ENCODE peak calls at places on chromosome 1, in seven cellular contexts. One of them, this sample, is unnamed.

GRCh38 chr1:152442765-152443164 is 28.7 kb upstream of the CRNN start:
- DNase-seq in K562: no peak
- DNase-seq in HCT116: no peak
- DNase-seq in GM12878: no peak
- DNase-seq in HepG2: no peak
- DNase-seq in H1: no peak
- DNase-seq in SK-N-SH: no peak
- DNase-seq in this sample: peak; percentile 33

GRCh38 chr1:19436716-19437476 is 48.4 kb downstream of the CAPZB start:
- DNase-seq in K562: no peak
- DNase-seq in HCT116: no peak
- DNase-seq in GM12878: no peak
- DNase-seq in HepG2: peak; percentile 95
- DNase-seq in H1: no peak
- DNase-seq in SK-N-SH: no peak
- DNase-seq in this sample: peak; percentile 84

GRCh38 chr1:174871886-174872285 is 127.9 kb upstream of the CACYBP start:
- DNase-seq in K562: no peak
- DNase-seq in HCT116: no peak
- DNase-seq in GM12878: no peak
- DNase-seq in HepG2: no peak
- DNase-seq in H1: no peak
- DNase-seq in SK-N-SH: no peak
- DNase-seq in this sample: no peak

GRCh38 chr1:201527879-201528278 is 11.0 kb upstream of the NAV1 start:
- DNase-seq in K562: no peak
- DNase-seq in HCT116: no peak
- DNase-seq in GM12878: no peak
- DNase-seq in HepG2: no peak
- DNase-seq in H1: no peak
- DNase-seq in SK-N-SH: no peak
- DNase-seq in this sample: no peak

GRCh38 chr1:92503926-92504750 is 17.4 kb upstream of the GFI1 start:
- DNase-seq in K562: no peak
- DNase-seq in HCT116: no peak
- DNase-seq in GM12878: no peak
- DNase-seq in HepG2: no peak
- DNase-seq in H1: no peak
- DNase-seq in SK-N-SH: no peak
- DNase-seq in this sample: no peak

GRCh38 chr1:160070243-160071163 is 543 bp upstream of the KCNJ10 start:
- DNase-seq in K562: peak; percentile 80
- DNase-seq in HCT116: no peak
- DNase-seq in GM12878: no peak
- DNase-seq in HepG2: peak; percentile 81
- DNase-seq in H1: no peak
- DNase-seq in SK-N-SH: peak; percentile 97
- DNase-seq in this sample: peak; percentile 74

GRCh38 chr1:64240209-64240608 is 36.8 kb downstream of the UBE2U start:
- DNase-seq in K562: no peak
- DNase-seq in HCT116: no peak
- DNase-seq in GM12878: no peak
- DNase-seq in HepG2: no peak
- DNase-seq in H1: no peak
- DNase-seq in SK-N-SH: no peak
- DNase-seq in this sample: no peak

GRCh38 chr1:30611741-30612309 is 111.6 kb downstream of the MATN1 start:
- DNase-seq in K562: no peak
- DNase-seq in HCT116: no peak
- DNase-seq in GM12878: no peak
- DNase-seq in HepG2: no peak
- DNase-seq in H1: no peak
- DNase-seq in SK-N-SH: no peak
- DNase-seq in this sample: no peak

GRCh38 chr1:246503341-246503740 is 3.7 kb downstream of the SMYD3 start:
- DNase-seq in K562: no peak
- DNase-seq in HCT116: no peak
- DNase-seq in GM12878: no peak
- DNase-seq in HepG2: no peak
- DNase-seq in H1: no peak
- DNase-seq in SK-N-SH: no peak
- DNase-seq in this sample: no peak

GRCh38 chr1:231776006-231776707 is 149.6 kb downstream of the DISC1 start:
- DNase-seq in K562: no peak
- DNase-seq in HCT116: no peak
- DNase-seq in GM12878: no peak
- DNase-seq in HepG2: no peak
- DNase-seq in H1: no peak
- DNase-seq in SK-N-SH: no peak
- DNase-seq in this sample: no peak

GRCh38 chr1:74053407-74053806 is 144.6 kb downstream of the LRRIQ3 start:
- DNase-seq in K562: no peak
- DNase-seq in HCT116: no peak
- DNase-seq in GM12878: no peak
- DNase-seq in HepG2: no peak
- DNase-seq in H1: no peak
- DNase-seq in SK-N-SH: no peak
- DNase-seq in this sample: no peak

GRCh38 chr1:232978091-232978634 is 27.8 kb downstream of the NTPCR start:
- DNase-seq in K562: no peak
- DNase-seq in HCT116: no peak
- DNase-seq in GM12878: no peak
- DNase-seq in HepG2: no peak
- DNase-seq in H1: no peak
- DNase-seq in SK-N-SH: peak; percentile 74
- DNase-seq in this sample: peak; percentile 57

GRCh38 chr1:112026501-112026900 is 37.0 kb upstream of the KCND3 start:
- DNase-seq in K562: no peak
- DNase-seq in HCT116: no peak
- DNase-seq in GM12878: no peak
- DNase-seq in HepG2: no peak
- DNase-seq in H1: no peak
- DNase-seq in SK-N-SH: no peak
- DNase-seq in this sample: no peak

GRCh38 chr1:85320371-85321131 is 44.1 kb upstream of the BCL10 start:
- DNase-seq in K562: no peak
- DNase-seq in HCT116: no peak
- DNase-seq in GM12878: no peak
- DNase-seq in HepG2: no peak
- DNase-seq in H1: no peak
- DNase-seq in SK-N-SH: no peak
- DNase-seq in this sample: peak; percentile 81

GRCh38 chr1:25210728-25211127 is 21.6 kb downstream of the SYF2 start:
- DNase-seq in K562: no peak
- DNase-seq in HCT116: no peak
- DNase-seq in GM12878: no peak
- DNase-seq in HepG2: no peak
- DNase-seq in H1: no peak
- DNase-seq in SK-N-SH: no peak
- DNase-seq in this sample: no peak

GRCh38 chr1:119372493-119373086 is 4.0 kb downstream of the HAO2 start:
- DNase-seq in K562: peak; percentile 47
- DNase-seq in HCT116: peak; percentile 49
- DNase-seq in GM12878: no peak
- DNase-seq in HepG2: peak; percentile 70
- DNase-seq in H1: no peak
- DNase-seq in SK-N-SH: no peak
- DNase-seq in this sample: no peak

GRCh38 chr1:193260056-193260750 is 73.8 kb upstream of the B3GALT2 start:
- DNase-seq in K562: no peak
- DNase-seq in HCT116: no peak
- DNase-seq in GM12878: no peak
- DNase-seq in HepG2: no peak
- DNase-seq in H1: no peak
- DNase-seq in SK-N-SH: no peak
- DNase-seq in this sample: no peak

GRCh38 chr1:206609229-206609991 is 2.9 kb downstream of the EIF2D start:
- DNase-seq in K562: no peak
- DNase-seq in HCT116: no peak
- DNase-seq in GM12878: peak; percentile 71
- DNase-seq in HepG2: no peak
- DNase-seq in H1: no peak
- DNase-seq in SK-N-SH: no peak
- DNase-seq in this sample: peak; percentile 84

GRCh38 chr1:45015683-45016082 is 3.6 kb downstream of the UROD start:
- DNase-seq in K562: peak; percentile 2
- DNase-seq in HCT116: no peak
- DNase-seq in GM12878: no peak
- DNase-seq in HepG2: no peak
- DNase-seq in H1: no peak
- DNase-seq in SK-N-SH: no peak
- DNase-seq in this sample: no peak

GRCh38 chr1:53728196-53728595 is 10.8 kb downstream of the GLIS1 start:
- DNase-seq in K562: no peak
- DNase-seq in HCT116: no peak
- DNase-seq in GM12878: no peak
- DNase-seq in HepG2: no peak
- DNase-seq in H1: no peak
- DNase-seq in SK-N-SH: no peak
- DNase-seq in this sample: no peak

GRCh38 chr1:8004803-8005573 is 21.1 kb downstream of the ERRFI1 start:
- DNase-seq in K562: peak; percentile 84
- DNase-seq in HCT116: no peak
- DNase-seq in GM12878: no peak
- DNase-seq in HepG2: peak; percentile 89
- DNase-seq in H1: no peak
- DNase-seq in SK-N-SH: peak; percentile 48
- DNase-seq in this sample: peak; percentile 71

GRCh38 chr1:233516732-233517131 is 97.2 kb upstream of the KCNK1 start:
- DNase-seq in K562: no peak
- DNase-seq in HCT116: no peak
- DNase-seq in GM12878: no peak
- DNase-seq in HepG2: no peak
- DNase-seq in H1: no peak
- DNase-seq in SK-N-SH: no peak
- DNase-seq in this sample: no peak

GRCh38 chr1:8789314-8790214 is 27.9 kb downstream of the RERE start:
- DNase-seq in K562: peak; percentile 92
- DNase-seq in HCT116: no peak
- DNase-seq in GM12878: no peak
- DNase-seq in HepG2: no peak
- DNase-seq in H1: peak; percentile 36
- DNase-seq in SK-N-SH: no peak
- DNase-seq in this sample: no peak

DNA sequence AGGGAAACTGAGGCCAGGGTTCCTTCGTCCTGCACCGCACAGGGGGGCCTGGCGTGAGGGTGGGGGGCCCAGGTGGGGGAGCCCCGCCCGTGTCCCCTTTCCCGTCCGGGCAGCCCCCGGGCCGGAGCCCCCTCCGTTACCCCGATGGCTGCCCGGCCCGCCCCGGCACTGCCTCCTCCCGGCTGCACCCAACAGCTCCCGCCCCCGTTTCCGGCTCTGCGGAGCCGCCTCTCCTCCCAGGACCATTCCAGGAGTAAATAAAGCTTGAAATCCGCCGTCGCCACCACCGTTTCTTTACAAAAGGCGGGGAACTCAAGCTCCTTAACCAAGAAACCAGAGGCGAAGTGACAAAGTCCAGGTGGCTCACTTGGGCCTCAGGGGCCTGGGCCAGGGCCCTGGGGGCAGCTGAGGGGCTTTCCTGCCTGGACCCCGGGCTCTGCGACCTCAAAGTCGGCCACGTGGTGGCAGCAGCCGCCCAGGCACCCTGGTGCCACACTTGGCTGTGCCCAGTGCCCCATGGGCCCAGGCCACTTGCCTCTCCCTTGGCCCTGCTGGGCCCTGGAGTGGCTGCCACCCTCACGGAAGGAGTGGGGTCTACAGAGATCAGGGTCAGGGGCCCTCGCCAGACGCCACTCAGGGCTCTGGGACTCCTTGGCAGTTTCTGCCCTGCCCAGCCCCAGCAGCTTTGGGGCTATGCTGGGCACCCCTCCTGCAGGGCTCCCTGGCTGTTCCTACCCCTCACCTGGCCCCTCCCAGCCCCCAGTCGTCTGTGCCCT is 514 bp upstream of the FAAP20 start:
- DNase-seq in K562: peak; percentile 92
- DNase-seq in HCT116: peak; percentile 67
- DNase-seq in GM12878: peak; percentile 43
- DNase-seq in HepG2: peak; percentile 84
- DNase-seq in H1: peak; percentile 65
- DNase-seq in SK-N-SH: peak; percentile 96
- DNase-seq in this sample: peak; percentile 86
- TF ChIP-seq MAX in K562: peak; percentile 82
- TF ChIP-seq MAX in HCT116: no peak
- TF ChIP-seq MAX in GM12878: no peak
- TF ChIP-seq MAX in HepG2: peak; percentile 71
- TF ChIP-seq MAX in H1: peak; percentile 63
- TF ChIP-seq MAX in SK-N-SH: no peak
- TF ChIP-seq MAX in this sample: peak; percentile 80

GRCh38 chr1:147273409-147274307 is 31.2 kb downstream of the CHD1L start:
- DNase-seq in K562: peak; percentile 72
- DNase-seq in HCT116: peak; percentile 29
- DNase-seq in GM12878: peak; percentile 9
- DNase-seq in HepG2: peak; percentile 56
- DNase-seq in H1: no peak
- DNase-seq in SK-N-SH: peak; percentile 54
- DNase-seq in this sample: peak; percentile 77
- H3K36me3 ChIP-seq in K562: peaks cover 94% of the 10 kb centered on the region
- H3K36me3 ChIP-seq in HCT116: peaks cover 55% of the 10 kb centered on the region
- H3K36me3 ChIP-seq in GM12878: peaks cover 36% of the 10 kb centered on the region
- H3K36me3 ChIP-seq in HepG2: peaks cover 24% of the 10 kb centered on the region
- H3K36me3 ChIP-seq in H1: peaks cover 62% of the 10 kb centered on the region
- H3K36me3 ChIP-seq in SK-N-SH: peaks cover 41% of the 10 kb centered on the region
- H3K36me3 ChIP-seq in this sample: peaks cover 10% of the 10 kb centered on the region

GRCh38 chr1:1892763-1893120 is 1.9 kb upstream of the GNB1 start:
- DNase-seq in K562: no peak
- DNase-seq in HCT116: no peak
- DNase-seq in GM12878: no peak
- DNase-seq in HepG2: no peak
- DNase-seq in H1: no peak
- DNase-seq in SK-N-SH: no peak
- DNase-seq in this sample: no peak
- TF ChIP-seq MAX in K562: no peak
- TF ChIP-seq MAX in HCT116: no peak
- TF ChIP-seq MAX in GM12878: no peak
- TF ChIP-seq MAX in HepG2: no peak
- TF ChIP-seq MAX in H1: no peak
- TF ChIP-seq MAX in SK-N-SH: no peak
- TF ChIP-seq MAX in this sample: no peak

DNA sequence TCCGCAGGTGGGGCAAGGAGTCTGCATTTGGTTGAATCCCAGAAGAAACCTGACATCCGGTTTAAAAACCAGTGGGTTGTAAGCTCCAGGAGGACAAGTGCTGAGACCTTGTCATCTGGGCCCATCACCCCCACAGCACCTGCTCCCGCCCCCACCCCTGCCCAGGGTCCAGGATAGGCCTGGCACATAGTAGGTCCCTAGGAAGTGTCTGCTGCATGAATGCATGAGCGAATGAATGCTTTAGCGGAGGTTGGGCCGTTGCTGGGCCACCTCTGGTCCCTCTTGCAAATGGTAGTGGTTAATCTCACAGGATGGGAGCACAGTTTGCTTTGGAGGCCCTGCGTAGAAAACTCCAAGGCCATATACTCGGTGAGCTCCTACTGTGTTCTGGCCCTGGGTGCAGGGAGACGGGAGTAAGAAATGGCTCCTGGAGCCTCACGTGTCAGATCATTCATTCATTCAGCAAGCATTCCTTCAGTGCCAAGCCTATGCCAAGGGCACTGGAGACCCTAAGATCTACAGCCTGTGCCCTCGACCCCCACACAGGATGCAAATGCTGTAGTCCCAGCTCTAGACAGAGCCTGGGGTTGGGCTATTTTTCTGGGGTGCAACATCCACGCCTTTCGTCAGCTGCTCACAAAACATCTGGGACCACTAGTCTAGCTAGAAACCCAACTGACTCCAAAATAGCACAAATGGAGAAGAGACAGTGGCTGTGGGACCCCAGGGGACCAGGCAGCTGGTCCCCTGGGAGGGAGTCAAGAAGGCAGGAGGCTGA is 28.9 kb downstream of the EPHA2 start:
- DNase-seq in K562: no peak
- DNase-seq in HCT116: no peak
- DNase-seq in GM12878: no peak
- DNase-seq in HepG2: no peak
- DNase-seq in H1: no peak
- DNase-seq in SK-N-SH: no peak
- DNase-seq in this sample: no peak
- H3K36me3 ChIP-seq in K562: no peaks in the 10 kb centered on the region
- H3K36me3 ChIP-seq in HCT116: peaks cover 78% of the 10 kb centered on the region
- H3K36me3 ChIP-seq in GM12878: no peaks in the 10 kb centered on the region
- H3K36me3 ChIP-seq in HepG2: peaks cover 56% of the 10 kb centered on the region
- H3K36me3 ChIP-seq in H1: peaks cover 61% of the 10 kb centered on the region
- H3K36me3 ChIP-seq in SK-N-SH: peaks cover 45% of the 10 kb centered on the region
- H3K36me3 ChIP-seq in this sample: peaks cover 57% of the 10 kb centered on the region